ENCODE peak calls at places on chromosome 14, in four cellular contexts. J, M, D and L are unnamed samples.
A peak's percentile ranks its signal among the peaks of the same experiment; 100 is the strongest.

GRCh38 chr14:54175298-54175942 is 218.8 kb upstream of the BMP4 start:
- DNase-seq in J (peak; percentile 20), M (peak; percentile 67), D (peak; percentile 59), L (peak; percentile 74)

GRCh38 chr14:36451346-36452065 is 68.5 kb downstream of the NKX2-1 start:
- DNase-seq in J (no peak), M (no peak), D (no peak), L (no peak)

GRCh38 chr14:104931323-104931770 is 6.7 kb downstream of the PLD4 start:
- DNase-seq in J (no peak), M (no peak), D (no peak), L (no peak)

GRCh38 chr14:102778616-102779351 is 1.5 kb downstream of the TRAF3 start:
- DNase-seq in J (no peak), M (no peak), D (no peak), L (no peak)

GRCh38 chr14:91417134-91417982 is at the start of gene CCDC88C:
- DNase-seq in J (no peak), M (peak; percentile 82), D (peak; percentile 66), L (peak; percentile 82)

GRCh38 chr14:57418999-57419398 is 28.6 kb downstream of the NAA30 start:
- DNase-seq in J (no peak), M (no peak), D (no peak), L (no peak)

GRCh38 chr14:103819503-103820307 is 27.7 kb downstream of the PPP1R13B start:
- DNase-seq in J (no peak), M (peak; percentile 47), D (peak; percentile 19), L (peak; percentile 60)

GRCh38 chr14:106218189-106218588 is 691.8 kb downstream of the TMEM121 start:
- DNase-seq in J (no peak), M (no peak), D (no peak), L (no peak)

GRCh38 chr14:94936411-94936892 is 166.5 kb upstream of the GSC start:
- DNase-seq in J (no peak), M (peak; percentile 49), D (peak; percentile 67), L (peak; percentile 79)

GRCh38 chr14:104085032-104085888 is at the start of gene ASPG:
- DNase-seq in J (no peak), M (peak; percentile 62), D (no peak), L (peak; percentile 55)

GRCh38 chr14:90140298-90140955 is 78.6 kb downstream of the KCNK13 start:
- DNase-seq in J (no peak), M (no peak), D (no peak), L (no peak)

GRCh38 chr14:72755766-72756165 is 138.1 kb downstream of the DPF3 start:
- DNase-seq in J (no peak), M (no peak), D (no peak), L (no peak)

GRCh38 chr14:96380735-96381134 is 11.2 kb upstream of the AK7 start:
- DNase-seq in J (no peak), M (no peak), D (no peak), L (no peak)

GRCh38 chr14:54730156-54730961 is 163.4 kb downstream of the SAMD4A start:
- DNase-seq in J (no peak), M (peak; percentile 16), D (no peak), L (no peak)

GRCh38 chr14:93892923-93893549 is 34.1 kb upstream of the FAM181A start:
- DNase-seq in J (peak; percentile 41), M (peak; percentile 68), D (peak; percentile 62), L (peak; percentile 82)

GRCh38 chr14:61406198-61406597 is 84.8 kb downstream of the PRKCH start:
- DNase-seq in J (no peak), M (no peak), D (no peak), L (no peak)

GRCh38 chr14:54023027-54023426 is 66.4 kb upstream of the BMP4 start:
- DNase-seq in J (no peak), M (no peak), D (no peak), L (no peak)

GRCh38 chr14:74599946-74600345 is 12.1 kb downstream of the LTBP2 start:
- DNase-seq in J (no peak), M (no peak), D (no peak), L (no peak)

GRCh38 chr14:97065305-97066067 is 268.3 kb downstream of the VRK1 start:
- DNase-seq in J (no peak), M (no peak), D (no peak), L (no peak)

GRCh38 chr14:68236525-68236924 is 416.9 kb downstream of the RAD51B start:
- DNase-seq in J (no peak), M (no peak), D (no peak), L (no peak)

GRCh38 chr14:57870686-57871457 is 5.0 kb upstream of the SLC35F4 start:
- DNase-seq in J (no peak), M (no peak), D (no peak), L (no peak)

GRCh38 chr14:101444116-101444515 is 117.2 kb upstream of the DIO3 start:
- DNase-seq in J (no peak), M (no peak), D (no peak), L (no peak)

GRCh38 chr14:104856869-104857860 is 7.9 kb upstream of the CEP170B start:
- DNase-seq in J (no peak), M (no peak), D (no peak), L (no peak)

GRCh38 chr14:69319911-69320310 is 60.0 kb downstream of the GALNT16 start:
- DNase-seq in J (no peak), M (no peak), D (no peak), L (no peak)

DNA sequence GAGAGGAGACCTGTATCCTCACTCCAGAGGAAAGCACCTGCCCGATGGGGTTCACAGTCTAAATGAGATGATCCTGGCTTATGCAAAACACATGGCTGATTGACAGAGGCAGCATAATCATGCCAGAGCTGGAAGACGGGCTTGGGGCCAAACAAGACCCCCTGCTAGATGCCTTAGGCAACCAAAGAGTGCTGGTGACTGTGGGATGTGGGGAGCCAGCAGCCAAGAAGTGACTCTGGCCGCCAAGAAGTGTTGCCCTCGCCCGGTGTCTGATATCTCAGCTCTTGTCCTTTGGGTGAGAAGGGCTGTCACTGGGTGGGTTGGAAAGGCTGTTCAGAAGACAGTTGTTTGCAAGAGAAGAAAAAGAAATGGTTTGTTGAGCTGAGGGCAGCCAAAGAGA is 56.7 kb downstream of the PLEKHG3 start:
- DNase-seq in J (no peak), M (no peak), D (no peak), L (no peak)
- H3K4me1 ChIP-seq in J (peaks cover 3% of the 10 kb centered on the region), M (peaks cover 47% of the 10 kb centered on the region), D (peaks cover 12% of the 10 kb centered on the region), L (peaks cover 48% of the 10 kb centered on the region)

DNA sequence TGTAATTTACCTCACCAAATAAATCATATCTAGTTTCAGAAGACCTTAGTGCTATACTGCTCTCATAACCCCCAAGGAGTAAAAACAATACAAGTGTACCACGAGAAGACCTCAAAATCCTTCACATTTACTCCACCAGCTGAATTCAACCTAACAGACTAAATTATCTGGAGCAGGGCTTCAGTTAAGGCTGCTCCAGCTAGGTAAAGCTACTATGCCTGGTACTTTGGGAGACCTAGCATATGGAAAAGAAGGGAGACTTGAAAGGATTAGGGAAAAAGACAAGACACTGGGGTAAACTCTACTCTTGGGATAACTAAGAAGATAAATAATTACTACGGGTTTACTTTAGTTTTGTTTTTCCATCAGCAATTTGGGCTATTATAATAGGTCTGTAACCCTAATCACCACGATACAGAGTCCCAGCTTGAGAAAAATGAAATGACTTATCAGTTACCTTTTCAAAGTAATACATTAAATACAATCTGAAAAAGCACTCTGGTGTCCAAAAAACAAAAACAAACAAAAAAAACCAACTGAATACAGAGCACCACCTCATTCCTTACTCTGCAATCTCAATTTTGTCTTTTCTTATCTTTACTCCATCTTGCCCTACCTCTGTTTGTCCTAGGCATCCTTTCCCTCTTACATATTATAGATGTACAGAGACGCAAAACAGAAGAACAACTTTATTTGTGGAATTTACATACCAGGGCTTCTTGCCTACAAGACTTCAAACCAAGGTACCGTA is 2.1 kb downstream of the EML5 start:
- DNase-seq in J (no peak), M (no peak), D (no peak), L (no peak)
- TF ChIP-seq POLR2AphosphoS5 in J (no peak), M (no peak), D (no peak), L (no peak)

GRCh38 chr14:89125216-89125615 is 291.8 kb downstream of the FOXN3 start:
- DNase-seq in J (no peak), M (no peak), D (no peak), L (no peak)
- TF ChIP-seq CTCF in J (no peak), M (no peak), D (no peak), L (no peak)

GRCh38 chr14:23384364-23385080 is 7.7 kb downstream of the CMTM5 start:
- DNase-seq in J (no peak), M (no peak), D (no peak), L (no peak)
- H3K4me1 ChIP-seq in J (no peaks in the 10 kb centered on the region), M (no peaks in the 10 kb centered on the region), D (no peaks in the 10 kb centered on the region), L (no peaks in the 10 kb centered on the region)

DNA sequence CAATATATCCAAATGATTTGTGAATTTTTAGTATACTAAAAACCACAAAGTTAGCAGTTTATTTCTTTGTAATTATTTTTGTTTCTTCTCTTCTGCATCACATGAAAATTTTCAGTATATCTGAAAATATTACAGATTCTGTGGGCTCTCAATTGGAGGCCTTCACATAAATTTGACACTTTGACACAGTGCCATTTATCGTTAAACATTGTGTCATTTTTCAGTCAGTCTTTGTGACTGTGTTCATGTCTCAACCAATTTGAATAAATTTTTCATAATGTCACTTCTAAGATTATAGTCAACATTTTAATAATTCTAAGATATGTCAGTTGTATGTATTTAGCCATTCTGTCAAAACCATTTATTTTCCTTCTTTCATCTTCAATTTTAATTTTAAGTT is 1303.0 kb downstream of the LRFN5 start:
- DNase-seq in J (no peak), M (no peak), D (no peak), L (no peak)
- TF ChIP-seq POLR2AphosphoS5 in J (no peak), M (no peak), D (no peak), L (no peak)

DNA sequence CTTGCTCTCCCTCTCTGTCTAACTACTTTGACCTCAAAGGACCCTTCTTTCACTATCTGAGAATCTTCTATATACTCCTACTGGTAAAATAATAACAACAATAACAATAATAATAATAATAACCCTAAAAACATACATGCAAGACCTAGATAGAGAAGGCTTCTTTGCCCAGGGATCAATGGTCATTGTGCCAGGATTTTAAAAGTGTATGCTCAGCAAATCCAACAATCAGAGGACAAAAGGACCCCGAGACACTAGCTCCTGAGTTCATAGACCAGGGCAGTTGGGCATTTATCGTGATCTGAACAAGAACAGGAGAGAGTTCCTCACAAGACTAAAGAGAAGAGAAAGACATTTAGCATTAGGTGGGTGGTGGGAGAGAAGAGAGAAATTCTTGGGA is 358.5 kb downstream of the DAD1 start:
- DNase-seq in J (no peak), M (no peak), D (no peak), L (no peak)
- TF ChIP-seq CTCF in J (no peak), M (no peak), D (no peak), L (no peak)

DNA sequence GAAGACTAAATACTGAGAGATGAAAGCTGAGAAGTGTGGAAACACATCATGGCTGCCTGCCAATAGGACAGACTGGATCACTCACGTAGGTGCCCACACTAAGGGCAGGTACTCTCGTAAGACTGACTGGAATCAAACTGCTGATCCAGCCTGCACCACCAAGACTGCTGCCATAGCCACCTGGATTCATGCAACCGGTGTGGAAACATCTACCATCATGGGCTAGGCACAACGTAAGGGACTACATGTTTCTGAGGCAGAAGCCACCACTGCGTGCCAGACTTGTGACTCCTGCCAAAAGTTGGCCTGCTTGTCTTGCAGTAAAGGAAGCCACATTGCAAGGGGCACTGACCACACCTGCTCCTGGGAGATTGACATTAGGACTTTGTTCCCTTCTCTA is 3.8 kb downstream of the POMT2 start:
- DNase-seq in J (no peak), M (peak; percentile 25), D (peak; percentile 46), L (no peak)
- H3K4me1 ChIP-seq in J (peaks cover 52% of the 10 kb centered on the region), M (peaks cover 31% of the 10 kb centered on the region), D (peaks cover 20% of the 10 kb centered on the region), L (peaks cover 67% of the 10 kb centered on the region)

GRCh38 chr14:49940805-49941421 is 48.0 kb downstream of the ARF6 start:
- DNase-seq in J (no peak), M (no peak), D (no peak), L (no peak)
- TF ChIP-seq POLR2AphosphoS5 in J (no peak), M (no peak), D (no peak), L (no peak)